ENCODE peak calls at places on chromosomes 12 and 14, in nine cellular contexts. T is HCT116, Q is AG04450, D is mammary epithelial cell, X is ovary, F is lung, W is adrenal gland, C is IMR-90, R is MM.1S. S is an unnamed sample. For H3K27me3, the result is how much of the 10 kb centered on the place peaks cover.

GRCh38 chr14:60101801-60102200 is 10.1 kb downstream of the PCNX4 start:
- DNase-seq in R (no peak), Q (no peak), D (no peak), C (peak), X (no peak), F (no peak), T (no peak), W (no peak), S (no peak)

GRCh38 chr12:70117670-70118069 is 125.6 kb upstream of the CNOT2 start:
- DNase-seq in T (no peak), C (no peak), R (no peak), X (no peak), D (no peak), F (no peak), Q (no peak), W (no peak), S (no peak)

GRCh38 chr12:13196302-13196921 is at the start of gene EMP1:
- DNase-seq in F (peak), C (peak), X (peak), R (peak), T (peak), W (peak), D (peak), Q (peak), S (peak)

GRCh38 chr14:35279369-35279768 is 12.8 kb upstream of the PSMA6 start:
- DNase-seq in R (no peak), D (no peak), Q (no peak), T (no peak), C (no peak), X (no peak), W (no peak), F (no peak), S (no peak)

GRCh38 chr12:128853321-128854197 is at the start of gene GLT1D1:
- DNase-seq in Q (no peak), C (no peak), X (no peak), R (no peak), T (no peak), W (no peak), F (no peak), D (no peak), S (peak)

GRCh38 chr12:52004042-52004648 is 2.6 kb upstream of the TAMALIN start:
- DNase-seq in C (peak), T (no peak), D (peak), R (no peak), F (no peak), X (peak), Q (no peak), W (peak), S (peak)

GRCh38 chr14:68047910-68048309 is 228.3 kb downstream of the RAD51B start:
- DNase-seq in C (peak), T (no peak), F (no peak), Q (peak), R (no peak), X (no peak), W (no peak), D (no peak), S (peak)

GRCh38 chr12:111462134-111462821 is 56.6 kb downstream of the SH2B3 start:
- DNase-seq in D (no peak), Q (peak), C (peak), F (no peak), T (no peak), R (no peak), X (no peak), W (no peak), S (peak)

GRCh38 chr14:22537436-22538310 is 51.4 kb downstream of the DAD1 start:
- DNase-seq in D (no peak), T (no peak), C (no peak), Q (no peak), W (no peak), F (no peak), X (no peak), R (no peak), S (peak)

GRCh38 chr12:53952871-53953734 is 1.6 kb upstream of the HOXC12 start:
- DNase-seq in D (no peak), X (no peak), T (peak), R (no peak), W (no peak), Q (no peak), F (no peak), C (no peak), S (no peak)

GRCh38 chr12:50086148-50086547 is 1.0 kb downstream of the SMARCD1 start:
- DNase-seq in Q (no peak), R (peak), C (no peak), D (peak), T (no peak), W (no peak), X (no peak), F (no peak), S (no peak)

GRCh38 chr12:122064034-122064777 is 14.3 kb upstream of the MLXIP start:
- DNase-seq in Q (no peak), T (peak), W (peak), R (peak), F (peak), C (peak), D (peak), X (peak), S (peak)

DNA sequence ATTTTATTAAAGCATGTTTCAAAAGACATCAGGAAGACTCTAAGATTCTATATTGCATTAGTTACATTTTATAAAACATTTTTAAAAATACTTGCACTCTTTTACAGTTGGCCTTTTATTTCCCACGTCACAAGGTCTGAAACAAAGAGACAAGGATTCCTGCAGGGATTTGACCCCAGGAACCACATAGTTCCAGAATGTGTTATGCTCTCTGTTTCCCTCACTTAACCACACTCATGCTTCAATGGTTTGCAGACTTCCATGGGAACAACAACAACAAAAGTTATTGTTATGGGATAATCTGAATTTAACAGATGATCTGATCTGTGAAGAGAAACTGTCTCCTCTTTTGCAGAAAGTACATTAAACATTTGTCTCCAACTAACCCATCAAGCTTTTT is 104.3 kb upstream of the PPFIA2 start:
- DNase-seq in D (no peak), T (no peak), R (no peak), X (no peak), W (no peak), F (no peak), C (no peak), Q (no peak), S (no peak)
- H3K27ac ChIP-seq in D (no peak), T (no peak), R (no peak), X (no peak), W (no peak), F (no peak), C (no peak), Q (no peak), S (no peak)

GRCh38 chr14:36511981-36512584 is 7.9 kb downstream of the NKX2-1 start:
- DNase-seq in D (no peak), W (no peak), Q (no peak), R (no peak), C (no peak), F (no peak), X (no peak), T (no peak), S (no peak)

GRCh38 chr14:36514278-36515104 is 5.5 kb downstream of the NKX2-1 start:
- DNase-seq in Q (no peak), W (no peak), F (peak), D (no peak), T (no peak), X (no peak), C (no peak), R (no peak), S (no peak)

GRCh38 chr14:36513451-36514277 is 6.4 kb downstream of the NKX2-1 start:
- DNase-seq in X (no peak), F (peak), R (no peak), C (no peak), T (no peak), Q (no peak), D (no peak), W (no peak), S (peak)

GRCh38 chr14:36512585-36513003 is 7.4 kb downstream of the NKX2-1 start:
- DNase-seq in D (no peak), R (no peak), X (no peak), F (no peak), W (no peak), C (no peak), Q (no peak), T (no peak), S (no peak)

GRCh38 chr14:36513012-36513420 is 7.0 kb downstream of the NKX2-1 start:
- DNase-seq in Q (no peak), F (no peak), X (no peak), D (no peak), T (no peak), W (no peak), C (no peak), R (no peak), S (no peak)
- H3K27me3 ChIP-seq in Q (half or more), F (under half), X (under half), D (half or more), T (under half), W (half or more), C (half or more), R (under half), S (half or more)

DNA sequence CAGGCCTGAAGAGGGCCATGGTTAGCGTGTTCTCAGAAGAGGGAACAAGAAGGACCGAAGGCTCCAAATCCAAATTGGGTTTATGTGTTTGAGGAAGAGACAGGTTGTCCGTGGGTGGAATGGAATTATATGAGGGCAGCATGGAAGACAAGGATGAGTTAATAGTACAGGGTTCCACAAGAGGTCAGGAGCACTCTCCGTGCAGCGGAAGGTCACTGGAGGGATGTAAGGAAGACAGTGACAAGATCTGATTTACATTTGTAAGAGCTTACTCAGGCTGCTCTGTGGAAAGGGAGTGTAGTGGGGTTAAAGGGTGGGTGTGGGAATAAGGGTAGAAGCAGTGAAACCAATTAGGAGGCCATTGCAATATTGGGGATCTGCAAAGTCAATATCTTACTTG is 97.0 kb downstream of the TPH2 start:
- DNase-seq in C (no peak), X (no peak), R (no peak), Q (no peak), W (no peak), F (no peak), D (no peak), T (no peak), S (no peak)
- TF ChIP-seq CTCF in C (no peak), X (no peak), R (no peak), Q (no peak), W (no peak), F (no peak), D (no peak), T (no peak), S (no peak)

GRCh38 chr14:32087907-32088306 is 10.8 kb downstream of the ARHGAP5 start:
- DNase-seq in R (no peak), Q (no peak), W (no peak), X (no peak), C (no peak), T (no peak), D (no peak), F (no peak), S (no peak)
- H3K27ac ChIP-seq in R (no peak), Q (no peak), W (no peak), X (no peak), C (no peak), T (no peak), D (no peak), F (no peak), S (no peak)

S was measured in cardiac muscle cell.